ENCODE peak calls at places on chromosomes 2 and 18, in four cellular contexts. W is testis, K is left ventricle myocardium inferior, N is heart left ventricle. Y is an unnamed sample.

GRCh38 chr18:61942072-61942471 is 49.3 kb upstream of the RNF152 start:
- DNase-seq in W (no peak), K (no peak), N (no peak), Y (no peak)

GRCh38 chr2:16281451-16282330 is 341.3 kb downstream of the MYCN start:
- DNase-seq in W (peak; percentile 39), K (no peak), N (no peak), Y (no peak)

GRCh38 chr2:84878896-84879594 is 1.8 kb downstream of the TRABD2A start:
- DNase-seq in W (no peak), K (no peak), N (no peak), Y (no peak)

GRCh38 chr2:46173636-46174253 is 123.5 kb upstream of the EPAS1 start:
- DNase-seq in W (no peak), K (no peak), N (no peak), Y (no peak)

GRCh38 chr2:223887127-223887526 is 49.7 kb upstream of the AP1S3 start:
- DNase-seq in W (no peak), K (no peak), N (no peak), Y (no peak)

GRCh38 chr2:86396304-86396785 is 44.8 kb upstream of the KDM3A start:
- DNase-seq in W (peak; percentile 60), K (no peak), N (peak; percentile 66), Y (no peak)

GRCh38 chr18:457120-457519 is 43.4 kb downstream of the COLEC12 start:
- DNase-seq in W (peak; percentile 64), K (peak; percentile 58), N (peak; percentile 54), Y (no peak)

GRCh38 chr2:133975676-133976428 is 278.0 kb upstream of the MGAT5 start:
- DNase-seq in W (no peak), K (no peak), N (no peak), Y (no peak)

GRCh38 chr2:127080941-127081769 is 25.8 kb downstream of the BIN1 start:
- DNase-seq in W (peak; percentile 48), K (no peak), N (no peak), Y (no peak)

GRCh38 chr18:50119363-50119762 is 75.6 kb downstream of the MYO5B start:
- DNase-seq in W (no peak), K (no peak), N (no peak), Y (no peak)

GRCh38 chr2:219870023-219870422 is 242.6 kb downstream of the SLC4A3 start:
- DNase-seq in W (no peak), K (no peak), N (no peak), Y (no peak)

GRCh38 chr2:160934263-160934662 is 226.0 kb upstream of the TANK start:
- DNase-seq in W (no peak), K (no peak), N (no peak), Y (no peak)

GRCh38 chr2:207289295-207290018 is 123.7 kb upstream of the KLF7 start:
- DNase-seq in W (no peak), K (no peak), N (no peak), Y (no peak)

GRCh38 chr2:231050018-231050901 is 6.4 kb upstream of the PSMD1 start:
- DNase-seq in W (peak; percentile 54), K (no peak), N (no peak), Y (no peak)

GRCh38 chr2:212725180-212725579 is 186.6 kb upstream of the ERBB4 start:
- DNase-seq in W (no peak), K (no peak), N (no peak), Y (no peak)

GRCh38 chr2:212730994-212731393 is 192.4 kb upstream of the ERBB4 start:
- DNase-seq in W (no peak), K (no peak), N (no peak), Y (no peak)

GRCh38 chr2:212727751-212728150 is 189.1 kb upstream of the ERBB4 start:
- DNase-seq in W (no peak), K (no peak), N (no peak), Y (no peak)

GRCh38 chr2:212726403-212726802 is 187.8 kb upstream of the ERBB4 start:
- DNase-seq in W (no peak), K (no peak), N (no peak), Y (no peak)

GRCh38 chr2:212728717-212729116 is 190.1 kb upstream of the ERBB4 start:
- DNase-seq in W (no peak), K (no peak), N (no peak), Y (no peak)
- TF ChIP-seq CTCF in W (no peak), K (no peak), N (no peak), Y (no peak)

DNA sequence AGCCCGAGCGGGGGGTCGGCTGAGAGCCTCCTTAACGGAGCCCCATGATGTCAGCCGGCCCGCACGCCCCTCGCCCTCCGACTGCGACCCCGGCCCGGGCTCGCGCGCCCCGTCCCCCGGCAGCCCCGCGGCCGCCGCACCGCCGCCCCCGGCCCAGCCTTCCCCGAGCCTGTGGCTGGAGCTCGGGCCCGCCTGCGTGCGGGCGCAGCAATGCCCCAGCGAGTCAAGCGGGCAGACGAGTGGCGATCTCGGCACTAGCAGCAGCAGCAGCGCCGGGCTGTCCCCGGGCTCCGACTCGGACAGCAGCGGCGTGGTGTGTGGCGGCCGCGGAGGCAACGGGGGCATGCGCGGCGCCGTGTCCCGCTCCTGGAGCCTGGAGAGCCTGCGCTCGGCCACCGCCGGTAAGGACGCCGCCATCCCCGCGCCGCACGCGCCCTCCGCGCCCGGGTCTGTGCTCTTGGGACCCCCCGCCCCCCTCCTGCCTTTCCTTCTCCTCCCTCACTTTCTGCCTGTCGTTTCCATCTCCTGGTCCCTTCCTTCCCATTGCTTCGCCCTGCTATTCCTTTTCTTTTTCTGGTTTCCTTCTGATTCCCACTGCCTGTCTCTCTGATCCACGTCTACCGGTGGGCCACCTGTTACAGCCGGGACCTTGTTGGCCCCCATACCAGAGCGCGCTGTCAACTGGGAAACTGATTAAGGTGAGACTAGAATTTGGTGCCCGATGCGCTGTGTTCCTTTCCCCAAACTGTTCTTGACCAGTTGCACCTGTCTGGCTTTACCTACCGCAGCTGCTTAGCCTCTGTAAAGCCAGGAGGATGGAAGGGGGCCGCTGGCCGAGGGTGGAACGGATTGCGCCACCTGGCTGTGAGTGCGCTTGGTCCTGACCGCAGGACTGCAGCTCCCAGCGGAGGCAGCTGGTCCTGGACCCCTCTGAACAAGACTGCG is 127.4 kb downstream of the ARHGEF4 start:
- DNase-seq in W (peak; percentile 52), K (no peak), N (no peak), Y (no peak)
- H3K4me3 ChIP-seq in W (peak overlapping the region; percentile 36), K (peak overlapping the region; percentile 58), N (peak overlapping the region; percentile 16), Y (no peak overlapping the region)

GRCh38 chr2:118851650-118852049 is 4.2 kb upstream of the EN1 start:
- DNase-seq in W (no peak), K (no peak), N (no peak), Y (no peak)

GRCh38 chr2:118850171-118850900 is 2.9 kb upstream of the EN1 start:
- DNase-seq in W (no peak), K (no peak), N (no peak), Y (no peak)

GRCh38 chr2:118852605-118853128 is 5.2 kb upstream of the EN1 start:
- DNase-seq in W (no peak), K (no peak), N (no peak), Y (no peak)

GRCh38 chr2:118849226-118850170 is 2.0 kb upstream of the EN1 start:
- DNase-seq in W (no peak), K (no peak), N (no peak), Y (no peak)

GRCh38 chr2:118850901-118851268 is 3.4 kb upstream of the EN1 start:
- DNase-seq in W (no peak), K (no peak), N (no peak), Y (no peak)
- TF ChIP-seq CTCF in W (no peak), K (no peak), N (no peak), Y (no peak)

DNA sequence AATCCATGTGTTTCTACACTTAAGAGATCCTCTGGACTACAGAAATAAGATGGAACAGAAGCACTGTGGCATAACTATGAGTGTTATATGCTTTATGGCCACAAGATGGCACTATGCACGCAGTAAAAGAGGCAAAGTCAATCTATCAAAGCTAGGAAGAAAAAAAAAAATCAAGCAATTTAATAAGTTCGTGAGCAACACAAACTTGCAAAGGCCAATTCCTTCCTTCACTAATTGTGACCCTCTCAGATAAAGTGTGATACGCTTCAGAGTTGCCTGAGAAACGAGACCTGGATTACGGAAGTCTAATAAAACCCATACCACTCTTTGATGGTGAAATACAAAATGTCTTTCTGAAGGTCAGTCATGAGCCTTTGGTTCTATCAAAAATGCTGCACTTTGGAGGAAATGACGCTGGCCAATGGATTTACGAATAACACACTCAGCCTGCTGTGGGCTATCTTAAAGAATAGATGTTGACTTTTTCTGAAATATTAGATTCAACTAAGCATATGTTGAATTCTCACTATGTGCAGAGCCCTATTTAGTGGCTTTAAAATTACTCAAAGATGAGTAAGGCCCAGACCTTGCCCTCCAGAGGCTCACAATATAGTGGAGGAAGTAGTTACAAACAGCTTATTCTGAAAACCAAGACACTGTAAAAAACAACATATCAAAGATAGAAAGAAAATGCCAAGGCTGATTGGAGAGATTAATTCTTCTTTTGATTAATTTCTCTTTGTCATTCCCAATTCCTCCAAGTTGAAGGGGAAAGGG is 35.5 kb upstream of the TTR start:
- DNase-seq in W (peak; percentile 62), K (no peak), N (no peak), Y (peak; percentile 67)
- H3K4me3 ChIP-seq in W (no peak overlapping the region), K (no peak overlapping the region), N (no peak overlapping the region), Y (no peak overlapping the region)

GRCh38 chr2:177149155-177149503 is 63.5 kb upstream of the HNRNPA3 start:
- DNase-seq in W (no peak), K (no peak), N (no peak), Y (no peak)
- TF ChIP-seq CTCF in W (no peak), K (peak; percentile 30), N (no peak), Y (no peak)

DNA sequence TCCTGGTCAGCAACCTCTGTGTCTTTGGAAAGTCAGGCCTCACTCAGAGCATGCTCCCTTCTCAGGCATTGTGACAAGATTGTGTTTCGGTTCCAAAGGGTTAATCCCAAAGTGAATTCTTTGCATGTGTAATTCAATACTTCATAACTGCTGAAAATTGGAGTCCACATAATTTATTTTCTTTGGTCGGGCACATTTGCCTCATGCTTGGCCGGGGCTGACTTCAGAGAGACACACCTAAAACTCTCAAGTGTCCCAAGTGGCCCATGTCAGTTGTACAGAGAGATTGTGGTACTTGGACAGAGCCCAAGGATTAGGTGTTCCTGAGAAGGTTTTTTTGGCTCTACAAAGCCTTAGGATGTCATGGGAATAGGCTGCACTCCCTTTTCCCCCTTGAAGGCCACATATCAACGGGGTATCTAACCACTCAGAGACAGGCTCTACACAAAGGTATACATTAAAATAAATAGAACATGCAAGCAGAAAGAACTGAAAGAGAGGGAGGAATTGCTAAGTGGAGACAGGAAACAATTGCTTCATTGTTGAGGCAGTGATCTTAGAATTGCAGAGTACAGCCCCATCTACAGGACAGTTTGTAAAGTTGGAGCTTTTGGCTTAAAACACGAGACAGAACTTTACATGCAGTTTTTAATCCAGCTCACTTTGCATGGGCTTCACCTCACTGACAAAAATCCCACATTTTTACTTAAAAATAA is 1232.3 kb upstream of the ZEB2 start:
- DNase-seq in W (no peak), K (no peak), N (no peak), Y (peak; percentile 88)
- H3K4me3 ChIP-seq in W (no peak overlapping the region), K (peak overlapping the region; percentile 28), N (no peak overlapping the region), Y (no peak overlapping the region)

GRCh38 chr2:501130-501529 is 176.1 kb downstream of the TMEM18 start:
- DNase-seq in W (no peak), K (no peak), N (no peak), Y (no peak)
- TF ChIP-seq CTCF in W (peak; percentile 29), K (no peak), N (no peak), Y (no peak)